ENCODE peak calls at places on chromosome 10, in eight cellular contexts. Z is endodermal cell; P is AG04450; B is pancreas; W is WTC11; X is CD8-positive, alpha-beta T cell; I is astrocyte of the spinal cord; S is AG09319. A is an unnamed sample.
A peak's percentile ranks its signal among the peaks of the same experiment; 100 is the strongest.

GRCh38 chr10:87925570-87925969 is 62.1 kb downstream of the PTEN start:
- DNase-seq in Z (no peak), P (no peak), X (no peak), I (peak; percentile 44), S (no peak), W (no peak), B (no peak), A (peak; percentile 24)

GRCh38 chr10:55746002-55746401 is 615.1 kb downstream of the ZWINT start:
- DNase-seq in S (no peak), Z (no peak), I (no peak), B (no peak), W (no peak), X (no peak), P (no peak), A (no peak)

GRCh38 chr10:7527468-7527867 is 116.6 kb upstream of the SFMBT2 start:
- DNase-seq in S (no peak), Z (no peak), B (no peak), I (no peak), P (no peak), W (no peak), X (no peak), A (no peak)

GRCh38 chr10:112859793-112860192 is 90.3 kb upstream of the TCF7L2 start:
- DNase-seq in B (no peak), X (no peak), S (no peak), P (no peak), W (no peak), I (no peak), Z (no peak), A (no peak)

GRCh38 chr10:126135177-126135576 is 238.8 kb downstream of the FANK1 start:
- DNase-seq in B (no peak), X (no peak), W (peak; percentile 46), Z (peak; percentile 71), P (no peak), S (no peak), I (peak; percentile 29), A (no peak)

GRCh38 chr10:117736655-117737054 is 194.1 kb downstream of the EMX2 start:
- DNase-seq in X (no peak), I (no peak), B (no peak), S (no peak), Z (peak; percentile 78), W (no peak), P (no peak), A (no peak)

GRCh38 chr10:77925795-77926565 is 575 bp downstream of the DLG5 start:
- DNase-seq in P (no peak), W (peak; percentile 67), Z (peak; percentile 87), B (peak; percentile 91), X (no peak), S (no peak), I (peak; percentile 22), A (peak; percentile 68)

GRCh38 chr10:7606977-7607404 is 59.8 kb downstream of the ITIH5 start:
- DNase-seq in S (no peak), I (no peak), P (no peak), B (no peak), Z (no peak), X (no peak), W (no peak), A (no peak)

GRCh38 chr10:133099571-133099970 is 11.8 kb downstream of the ADGRA1 start:
- DNase-seq in I (no peak), X (no peak), W (no peak), S (no peak), B (peak; percentile 59), P (no peak), Z (no peak), A (no peak)

GRCh38 chr10:133097961-133098360 is 10.2 kb downstream of the ADGRA1 start:
- DNase-seq in B (peak; percentile 23), P (no peak), Z (no peak), X (no peak), I (no peak), S (no peak), W (no peak), A (no peak)

GRCh38 chr10:133097418-133097817 is 9.7 kb downstream of the ADGRA1 start:
- DNase-seq in P (no peak), S (no peak), I (no peak), W (no peak), Z (no peak), B (peak; percentile 34), X (no peak), A (no peak)

GRCh38 chr10:133100186-133100585 is 12.5 kb downstream of the ADGRA1 start:
- DNase-seq in X (no peak), Z (no peak), I (no peak), P (no peak), B (peak; percentile 66), S (no peak), W (no peak), A (no peak)

GRCh38 chr10:133098426-133099124 is 10.9 kb downstream of the ADGRA1 start:
- DNase-seq in S (no peak), P (no peak), Z (peak; percentile 71), I (no peak), W (peak; percentile 57), X (no peak), B (peak; percentile 55), A (no peak)
- TF ChIP-seq CTCF in S (no peak), P (no peak), Z (peak; percentile 62), I (no peak), W (peak; percentile 38), X (no peak), B (no peak), A (no peak)

GRCh38 chr10:27360581-27361172 is 120.1 kb upstream of the ACBD5 start:
- DNase-seq in I (peak; percentile 73), B (peak; percentile 81), W (peak; percentile 80), P (peak; percentile 29), Z (peak; percentile 92), S (peak; percentile 20), X (peak; percentile 80), A (peak; percentile 54)
- TF ChIP-seq CTCF in I (peak; percentile 92), B (peak; percentile 66), W (peak; percentile 78), P (peak; percentile 82), Z (peak; percentile 98), S (peak; percentile 64), X (peak; percentile 99), A (peak; percentile 95)

GRCh38 chr10:69348824-69349541 is 67.7 kb downstream of the TACR2 start:
- DNase-seq in X (no peak), S (peak; percentile 88), B (no peak), W (no peak), Z (no peak), P (peak; percentile 74), I (peak; percentile 92), A (peak; percentile 97)
- TF ChIP-seq CTCF in X (no peak), S (no peak), B (no peak), W (no peak), Z (no peak), P (no peak), I (no peak), A (no peak)

GRCh38 chr10:69374931-69375306 is 41.8 kb downstream of the TACR2 start:
- DNase-seq in B (no peak), Z (no peak), W (no peak), I (no peak), S (no peak), P (no peak), X (no peak), A (no peak)

GRCh38 chr10:69374242-69374641 is 42.5 kb downstream of the TACR2 start:
- DNase-seq in P (no peak), I (no peak), B (no peak), S (no peak), Z (no peak), X (no peak), W (no peak), A (no peak)

GRCh38 chr10:69376662-69377061 is 40.1 kb downstream of the TACR2 start:
- DNase-seq in W (no peak), B (no peak), P (no peak), X (no peak), I (no peak), S (no peak), Z (no peak), A (no peak)

GRCh38 chr10:69377191-69377590 is 39.5 kb downstream of the TACR2 start:
- DNase-seq in I (no peak), B (no peak), X (no peak), Z (no peak), S (no peak), W (no peak), P (no peak), A (no peak)

GRCh38 chr10:69375307-69376151 is 41.2 kb downstream of the TACR2 start:
- DNase-seq in S (no peak), W (peak; percentile 82), Z (peak; percentile 95), I (no peak), B (no peak), X (no peak), P (no peak), A (peak; percentile 75)
- TF ChIP-seq CTCF in S (no peak), W (no peak), Z (no peak), I (no peak), B (no peak), X (no peak), P (no peak), A (peak; percentile 11)

GRCh38 chr10:132777441-132777840 is 8.5 kb downstream of the NKX6-2 start:
- DNase-seq in Z (no peak), I (no peak), P (no peak), W (no peak), S (no peak), B (no peak), X (no peak), A (no peak)

GRCh38 chr10:132776821-132777220 is 9.1 kb downstream of the NKX6-2 start:
- DNase-seq in Z (no peak), W (no peak), P (no peak), S (no peak), I (no peak), X (no peak), B (no peak), A (no peak)

GRCh38 chr10:132774905-132775863 is 10.8 kb downstream of the NKX6-2 start:
- DNase-seq in Z (peak; percentile 70), W (no peak), I (no peak), P (no peak), B (peak; percentile 91), S (no peak), X (no peak), A (no peak)

GRCh38 chr10:132776186-132776585 is 9.8 kb downstream of the NKX6-2 start:
- DNase-seq in I (no peak), Z (no peak), S (no peak), P (no peak), B (no peak), W (no peak), X (no peak), A (no peak)

GRCh38 chr10:132774179-132774904 is 11.6 kb downstream of the NKX6-2 start:
- DNase-seq in P (no peak), W (no peak), B (no peak), S (no peak), I (no peak), Z (no peak), X (no peak), A (no peak)
- TF ChIP-seq CTCF in P (no peak), W (no peak), B (no peak), S (no peak), I (no peak), Z (no peak), X (no peak), A (no peak)

GRCh38 chr10:23189024-23189423 is 3.1 kb upstream of the PTF1A start:
- DNase-seq in S (no peak), W (no peak), X (no peak), P (no peak), B (no peak), Z (no peak), I (no peak), A (no peak)
- TF ChIP-seq CTCF in S (no peak), W (no peak), X (no peak), P (no peak), B (no peak), Z (no peak), I (no peak), A (no peak)

GRCh38 chr10:91552706-91553105 is 80.2 kb downstream of the PPP1R3C start:
- DNase-seq in W (peak; percentile 27), X (no peak), P (no peak), Z (peak; percentile 65), B (peak; percentile 78), S (no peak), I (no peak), A (no peak)
- TF ChIP-seq CTCF in W (no peak), X (no peak), P (peak; percentile 43), Z (peak; percentile 67), B (peak; percentile 53), S (peak; percentile 39), I (peak; percentile 52), A (peak; percentile 17)

A was measured in mammary epithelial cell.